ENCODE peak calls at places on chromosomes 4 and X, in six cellular contexts. One of them, this sample, is unnamed.
A peak's percentile ranks its signal among the peaks of the same experiment; 100 is the strongest.

GRCh38 chr4:139208404-139208945 is 31.5 kb upstream of the ELF2 start:
- DNase-seq in upper lobe of left lung: no peak
- DNase-seq in stomach: no peak
- DNase-seq in Peyer's patch: no peak
- DNase-seq in lower lobe of right lung: no peak
- DNase-seq in dorsolateral prefrontal cortex: no peak
- DNase-seq in this sample: no peak

GRCh38 chr4:74543247-74543670 is 98.3 kb downstream of the AREG start:
- DNase-seq in stomach: no peak
- DNase-seq in Peyer's patch: peak; percentile 17
- DNase-seq in dorsolateral prefrontal cortex: no peak
- DNase-seq in lower lobe of right lung: no peak
- DNase-seq in upper lobe of left lung: no peak
- DNase-seq in this sample: no peak

GRCh38 chr4:113657834-113658233 is 103.7 kb downstream of the CAMK2D start:
- DNase-seq in upper lobe of left lung: no peak
- DNase-seq in Peyer's patch: no peak
- DNase-seq in dorsolateral prefrontal cortex: no peak
- DNase-seq in stomach: no peak
- DNase-seq in lower lobe of right lung: no peak
- DNase-seq in this sample: no peak

GRCh38 chrX:39903343-39903742 is 194.4 kb downstream of the BCOR start:
- DNase-seq in lower lobe of right lung: no peak
- DNase-seq in upper lobe of left lung: no peak
- DNase-seq in Peyer's patch: no peak
- DNase-seq in dorsolateral prefrontal cortex: no peak
- DNase-seq in stomach: no peak
- DNase-seq in this sample: no peak

GRCh38 chrX:120840826-120841225 is 34.8 kb downstream of the CT47B1 start:
- DNase-seq in stomach: no peak
- DNase-seq in Peyer's patch: no peak
- DNase-seq in upper lobe of left lung: no peak
- DNase-seq in dorsolateral prefrontal cortex: no peak
- DNase-seq in lower lobe of right lung: no peak
- DNase-seq in this sample: no peak

GRCh38 chrX:109997786-109998452 is 5.0 kb upstream of the TMEM164 start:
- DNase-seq in lower lobe of right lung: no peak
- DNase-seq in upper lobe of left lung: no peak
- DNase-seq in stomach: no peak
- DNase-seq in Peyer's patch: no peak
- DNase-seq in dorsolateral prefrontal cortex: no peak
- DNase-seq in this sample: no peak

GRCh38 chrX:66030505-66031317 is 9.2 kb downstream of the VSIG4 start:
- DNase-seq in stomach: no peak
- DNase-seq in dorsolateral prefrontal cortex: no peak
- DNase-seq in Peyer's patch: no peak
- DNase-seq in lower lobe of right lung: no peak
- DNase-seq in upper lobe of left lung: no peak
- DNase-seq in this sample: no peak

GRCh38 chr4:121236353-121237068 is 72.4 kb upstream of the TNIP3 start:
- DNase-seq in stomach: no peak
- DNase-seq in upper lobe of left lung: no peak
- DNase-seq in Peyer's patch: no peak
- DNase-seq in lower lobe of right lung: no peak
- DNase-seq in dorsolateral prefrontal cortex: no peak
- DNase-seq in this sample: no peak

GRCh38 chrX:74422576-74423288 is 1.4 kb downstream of the SLC16A2 start:
- DNase-seq in Peyer's patch: no peak
- DNase-seq in stomach: peak; percentile 59
- DNase-seq in upper lobe of left lung: peak; percentile 88
- DNase-seq in lower lobe of right lung: peak; percentile 52
- DNase-seq in dorsolateral prefrontal cortex: peak; percentile 56
- DNase-seq in this sample: no peak

GRCh38 chrX:3518870-3519269 is 172.4 kb upstream of the MXRA5 start:
- DNase-seq in dorsolateral prefrontal cortex: no peak
- DNase-seq in upper lobe of left lung: no peak
- DNase-seq in stomach: peak; percentile 25
- DNase-seq in Peyer's patch: peak; percentile 16
- DNase-seq in lower lobe of right lung: no peak
- DNase-seq in this sample: no peak

GRCh38 chrX:154374361-154375155 is at the start of gene FLNA:
- DNase-seq in upper lobe of left lung: peak; percentile 91
- DNase-seq in stomach: peak; percentile 53
- DNase-seq in lower lobe of right lung: no peak
- DNase-seq in Peyer's patch: no peak
- DNase-seq in dorsolateral prefrontal cortex: no peak
- DNase-seq in this sample: no peak

DNA sequence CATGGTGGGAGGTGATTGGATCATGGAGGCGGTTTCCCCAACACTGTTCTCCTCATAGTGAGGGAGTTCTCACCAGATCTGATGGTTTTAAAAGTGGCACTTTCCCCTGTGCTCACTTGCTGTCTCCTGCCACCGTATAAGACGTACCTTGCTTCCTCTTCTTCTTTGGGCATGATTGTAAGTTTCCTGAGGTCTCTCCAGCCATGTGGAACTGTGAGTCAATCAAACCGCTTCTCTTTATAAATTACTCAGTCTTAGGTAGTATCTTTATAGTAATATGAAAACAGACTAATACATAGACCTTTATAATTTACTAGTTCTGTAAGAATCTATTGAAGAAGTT is 82.5 kb upstream of the PITX2 start:
- DNase-seq in upper lobe of left lung: no peak
- DNase-seq in stomach: no peak
- DNase-seq in lower lobe of right lung: no peak
- DNase-seq in Peyer's patch: no peak
- DNase-seq in dorsolateral prefrontal cortex: no peak
- DNase-seq in this sample: no peak
- H3K4me3 ChIP-seq in upper lobe of left lung: no peak overlapping the region
- H3K4me3 ChIP-seq in stomach: no peak overlapping the region
- H3K4me3 ChIP-seq in lower lobe of right lung: no peak overlapping the region
- H3K4me3 ChIP-seq in Peyer's patch: no peak overlapping the region
- H3K4me3 ChIP-seq in dorsolateral prefrontal cortex: no peak overlapping the region
- H3K4me3 ChIP-seq in this sample: no peak overlapping the region

GRCh38 chr4:36343501-36343900 is 62.1 kb downstream of the DTHD1 start:
- DNase-seq in dorsolateral prefrontal cortex: no peak
- DNase-seq in upper lobe of left lung: no peak
- DNase-seq in lower lobe of right lung: no peak
- DNase-seq in stomach: no peak
- DNase-seq in Peyer's patch: no peak
- DNase-seq in this sample: no peak

GRCh38 chr4:36349904-36350554 is 68.6 kb downstream of the DTHD1 start:
- DNase-seq in Peyer's patch: no peak
- DNase-seq in upper lobe of left lung: no peak
- DNase-seq in dorsolateral prefrontal cortex: no peak
- DNase-seq in lower lobe of right lung: no peak
- DNase-seq in stomach: no peak
- DNase-seq in this sample: no peak

GRCh38 chr4:36351082-36351666 is 69.8 kb downstream of the DTHD1 start:
- DNase-seq in dorsolateral prefrontal cortex: peak; percentile 75
- DNase-seq in lower lobe of right lung: peak; percentile 69
- DNase-seq in stomach: peak; percentile 69
- DNase-seq in upper lobe of left lung: no peak
- DNase-seq in Peyer's patch: peak; percentile 84
- DNase-seq in this sample: peak; percentile 78

DNA sequence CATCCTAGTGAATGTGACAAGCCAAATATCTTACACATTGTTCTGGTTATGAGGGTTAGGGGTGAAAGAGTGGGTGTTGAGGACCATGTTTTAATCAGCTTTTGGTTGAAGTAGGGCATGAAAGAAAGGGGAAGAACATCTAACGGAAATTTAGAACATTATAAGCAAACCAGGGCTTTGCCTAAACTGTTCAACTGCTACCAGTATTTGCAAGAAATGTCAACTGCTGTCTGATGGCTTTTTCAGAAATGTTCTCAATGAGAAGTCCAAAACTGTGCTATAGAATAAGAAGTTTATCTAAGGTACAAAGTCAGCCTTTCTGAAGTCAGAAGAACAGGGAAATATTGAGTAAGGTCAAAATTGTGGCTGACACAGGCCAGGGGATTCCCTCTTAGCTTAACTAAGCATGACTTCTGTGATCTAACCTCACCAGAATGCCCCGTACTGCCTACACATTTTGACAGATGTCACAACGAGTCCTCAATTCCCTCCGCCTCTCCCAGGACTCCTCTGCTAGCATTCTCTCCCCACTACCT is 67.1 kb downstream of the DTHD1 start:
- DNase-seq in dorsolateral prefrontal cortex: no peak
- DNase-seq in Peyer's patch: no peak
- DNase-seq in upper lobe of left lung: no peak
- DNase-seq in stomach: no peak
- DNase-seq in lower lobe of right lung: no peak
- DNase-seq in this sample: no peak
- H3K27ac ChIP-seq in dorsolateral prefrontal cortex: peak overlapping the region; percentile 84
- H3K27ac ChIP-seq in Peyer's patch: no peak overlapping the region
- H3K27ac ChIP-seq in upper lobe of left lung: no peak overlapping the region
- H3K27ac ChIP-seq in stomach: no peak overlapping the region
- H3K27ac ChIP-seq in lower lobe of right lung: peak overlapping the region; percentile 22
- H3K27ac ChIP-seq in this sample: no peak overlapping the region

GRCh38 chr4:61200991-61201526 is 933 bp downstream of the ADGRL3 start:
- DNase-seq in stomach: no peak
- DNase-seq in Peyer's patch: no peak
- DNase-seq in upper lobe of left lung: no peak
- DNase-seq in dorsolateral prefrontal cortex: peak; percentile 21
- DNase-seq in lower lobe of right lung: no peak
- DNase-seq in this sample: no peak

GRCh38 chr4:61201562-61202099 is 1.5 kb downstream of the ADGRL3 start:
- DNase-seq in upper lobe of left lung: peak; percentile 77
- DNase-seq in lower lobe of right lung: peak; percentile 32
- DNase-seq in dorsolateral prefrontal cortex: peak; percentile 43
- DNase-seq in stomach: no peak
- DNase-seq in Peyer's patch: no peak
- DNase-seq in this sample: no peak

GRCh38 chr4:61200195-61200990 is at the start of gene ADGRL3:
- DNase-seq in lower lobe of right lung: peak; percentile 47
- DNase-seq in upper lobe of left lung: peak; percentile 83
- DNase-seq in dorsolateral prefrontal cortex: peak; percentile 60
- DNase-seq in stomach: no peak
- DNase-seq in Peyer's patch: no peak
- DNase-seq in this sample: no peak

GRCh38 chr4:61202638-61203495 is 2.7 kb downstream of the ADGRL3 start:
- DNase-seq in lower lobe of right lung: no peak
- DNase-seq in upper lobe of left lung: peak; percentile 52
- DNase-seq in dorsolateral prefrontal cortex: peak; percentile 24
- DNase-seq in Peyer's patch: no peak
- DNase-seq in stomach: no peak
- DNase-seq in this sample: no peak

GRCh38 chr4:61202100-61202637 is 2.0 kb downstream of the ADGRL3 start:
- DNase-seq in upper lobe of left lung: peak; percentile 79
- DNase-seq in Peyer's patch: no peak
- DNase-seq in dorsolateral prefrontal cortex: peak; percentile 43
- DNase-seq in stomach: no peak
- DNase-seq in lower lobe of right lung: peak; percentile 38
- DNase-seq in this sample: no peak
- TF ChIP-seq CTCF in upper lobe of left lung: no peak
- TF ChIP-seq CTCF in Peyer's patch: no peak
- TF ChIP-seq CTCF in dorsolateral prefrontal cortex: no peak
- TF ChIP-seq CTCF in stomach: no peak
- TF ChIP-seq CTCF in lower lobe of right lung: no peak
- TF ChIP-seq CTCF in this sample: no peak

DNA sequence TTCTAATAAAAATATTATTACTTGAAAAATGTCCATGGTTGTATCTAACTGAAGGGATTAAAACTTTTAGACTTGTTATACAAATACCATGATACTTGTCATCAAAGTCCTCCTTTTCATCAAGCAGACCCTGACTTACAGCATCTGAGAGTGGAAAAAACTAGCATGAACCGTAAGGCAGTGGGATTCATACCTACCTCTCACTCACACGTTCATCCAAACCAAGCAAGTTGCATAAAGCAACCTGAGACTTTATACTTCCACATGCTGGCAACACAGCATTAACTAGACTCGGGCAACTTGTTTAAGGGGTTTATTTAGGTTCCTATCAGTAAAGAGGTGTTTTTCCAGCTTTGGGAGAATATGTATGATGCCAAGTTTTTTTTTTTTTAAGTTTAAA is 22.6 kb upstream of the TLR7 start:
- DNase-seq in stomach: no peak
- DNase-seq in upper lobe of left lung: no peak
- DNase-seq in dorsolateral prefrontal cortex: no peak
- DNase-seq in Peyer's patch: no peak
- DNase-seq in lower lobe of right lung: no peak
- DNase-seq in this sample: no peak
- H3K4me3 ChIP-seq in stomach: no peak overlapping the region
- H3K4me3 ChIP-seq in upper lobe of left lung: no peak overlapping the region
- H3K4me3 ChIP-seq in dorsolateral prefrontal cortex: no peak overlapping the region
- H3K4me3 ChIP-seq in Peyer's patch: no peak overlapping the region
- H3K4me3 ChIP-seq in lower lobe of right lung: no peak overlapping the region
- H3K4me3 ChIP-seq in this sample: no peak overlapping the region

GRCh38 chr4:174154455-174154854 is 129.0 kb downstream of the FBXO8 start:
- DNase-seq in Peyer's patch: no peak
- DNase-seq in upper lobe of left lung: no peak
- DNase-seq in lower lobe of right lung: no peak
- DNase-seq in dorsolateral prefrontal cortex: no peak
- DNase-seq in stomach: no peak
- DNase-seq in this sample: no peak

GRCh38 chr4:174156239-174156826 is 127.1 kb downstream of the FBXO8 start:
- DNase-seq in Peyer's patch: no peak
- DNase-seq in dorsolateral prefrontal cortex: no peak
- DNase-seq in lower lobe of right lung: no peak
- DNase-seq in stomach: no peak
- DNase-seq in upper lobe of left lung: no peak
- DNase-seq in this sample: no peak

GRCh38 chr4:174152717-174153466 is 130.6 kb downstream of the FBXO8 start:
- DNase-seq in stomach: no peak
- DNase-seq in lower lobe of right lung: no peak
- DNase-seq in dorsolateral prefrontal cortex: no peak
- DNase-seq in Peyer's patch: no peak
- DNase-seq in upper lobe of left lung: no peak
- DNase-seq in this sample: no peak

DNA sequence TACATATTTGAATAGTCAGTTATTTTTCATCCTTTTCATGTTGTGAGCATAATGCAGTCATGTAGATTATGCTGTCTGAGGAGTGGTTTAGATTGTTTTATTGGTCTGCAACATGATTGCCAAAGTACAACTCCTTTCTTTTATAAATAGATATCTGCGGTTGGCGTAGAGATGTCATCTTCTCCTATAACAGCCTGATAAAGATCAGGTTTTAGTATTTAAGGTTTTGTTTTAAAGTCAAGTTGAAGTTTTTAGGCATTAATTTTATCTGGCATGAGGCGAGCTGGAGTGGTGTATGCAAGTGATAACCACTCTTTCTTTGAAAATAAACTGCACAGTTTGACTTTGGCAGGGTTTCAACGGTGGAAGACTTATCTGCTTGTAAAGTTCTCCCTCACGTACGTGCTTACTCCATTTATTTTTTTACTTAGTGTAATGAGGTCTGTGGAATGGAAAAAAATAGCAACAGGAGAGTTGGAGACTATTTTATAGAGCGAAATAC is 126.3 kb downstream of the FBXO8 start:
- DNase-seq in dorsolateral prefrontal cortex: no peak
- DNase-seq in stomach: no peak
- DNase-seq in Peyer's patch: no peak
- DNase-seq in lower lobe of right lung: no peak
- DNase-seq in upper lobe of left lung: no peak
- DNase-seq in this sample: no peak
- H3K27ac ChIP-seq in dorsolateral prefrontal cortex: no peak overlapping the region
- H3K27ac ChIP-seq in stomach: no peak overlapping the region
- H3K27ac ChIP-seq in Peyer's patch: no peak overlapping the region
- H3K27ac ChIP-seq in lower lobe of right lung: no peak overlapping the region
- H3K27ac ChIP-seq in upper lobe of left lung: no peak overlapping the region
- H3K27ac ChIP-seq in this sample: no peak overlapping the region